ENCODE peak calls at places on chromosome 22, in nine cellular contexts. One of them, this sample, is unnamed.

GRCh38 chr22:32617271-32617670 is 142.7 kb downstream of the FBXO7 start:
- DNase-seq in esophagus squamous epithelium: no peak
- DNase-seq in colonic mucosa: no peak
- DNase-seq in body of pancreas: no peak
- DNase-seq in RWPE2: no peak
- DNase-seq in stomach: no peak
- DNase-seq in DND-41: no peak
- DNase-seq in PC-3: no peak
- DNase-seq in astrocyte of the spinal cord: no peak
- DNase-seq in this sample: peak; percentile 33

GRCh38 chr22:48104786-48105185 is 1342.3 kb downstream of the TBC1D22A start:
- DNase-seq in esophagus squamous epithelium: no peak
- DNase-seq in colonic mucosa: no peak
- DNase-seq in body of pancreas: no peak
- DNase-seq in RWPE2: no peak
- DNase-seq in stomach: peak; percentile 9
- DNase-seq in DND-41: no peak
- DNase-seq in PC-3: no peak
- DNase-seq in astrocyte of the spinal cord: no peak
- DNase-seq in this sample: no peak

GRCh38 chr22:27397948-27398330 is 403.6 kb downstream of the MN1 start:
- DNase-seq in esophagus squamous epithelium: no peak
- DNase-seq in colonic mucosa: peak; percentile 29
- DNase-seq in body of pancreas: peak; percentile 44
- DNase-seq in RWPE2: no peak
- DNase-seq in stomach: peak; percentile 30
- DNase-seq in DND-41: no peak
- DNase-seq in PC-3: no peak
- DNase-seq in astrocyte of the spinal cord: no peak
- DNase-seq in this sample: peak; percentile 14

GRCh38 chr22:48422900-48423480 is 1404.7 kb downstream of the BRD1 start:
- DNase-seq in esophagus squamous epithelium: no peak
- DNase-seq in colonic mucosa: no peak
- DNase-seq in body of pancreas: no peak
- DNase-seq in RWPE2: no peak
- DNase-seq in stomach: no peak
- DNase-seq in DND-41: no peak
- DNase-seq in PC-3: no peak
- DNase-seq in astrocyte of the spinal cord: no peak
- DNase-seq in this sample: no peak

GRCh38 chr22:35977136-35977535 is 51.5 kb downstream of the RBFOX2 start:
- DNase-seq in esophagus squamous epithelium: no peak
- DNase-seq in colonic mucosa: no peak
- DNase-seq in body of pancreas: no peak
- DNase-seq in RWPE2: no peak
- DNase-seq in stomach: no peak
- DNase-seq in DND-41: no peak
- DNase-seq in PC-3: no peak
- DNase-seq in astrocyte of the spinal cord: peak; percentile 45
- DNase-seq in this sample: no peak

GRCh38 chr22:45181240-45181639 is 17.5 kb downstream of the NUP50 start:
- DNase-seq in esophagus squamous epithelium: no peak
- DNase-seq in colonic mucosa: no peak
- DNase-seq in body of pancreas: no peak
- DNase-seq in RWPE2: no peak
- DNase-seq in stomach: no peak
- DNase-seq in DND-41: no peak
- DNase-seq in PC-3: no peak
- DNase-seq in astrocyte of the spinal cord: no peak
- DNase-seq in this sample: no peak

GRCh38 chr22:28920757-28921584 is 37.6 kb downstream of the ZNRF3 start:
- DNase-seq in esophagus squamous epithelium: no peak
- DNase-seq in colonic mucosa: no peak
- DNase-seq in body of pancreas: no peak
- DNase-seq in RWPE2: no peak
- DNase-seq in stomach: no peak
- DNase-seq in DND-41: peak; percentile 69
- DNase-seq in PC-3: no peak
- DNase-seq in astrocyte of the spinal cord: no peak
- DNase-seq in this sample: no peak

GRCh38 chr22:49570032-49570848 is 257.4 kb downstream of the BRD1 start:
- DNase-seq in esophagus squamous epithelium: no peak
- DNase-seq in colonic mucosa: no peak
- DNase-seq in body of pancreas: no peak
- DNase-seq in RWPE2: no peak
- DNase-seq in stomach: peak; percentile 10
- DNase-seq in DND-41: no peak
- DNase-seq in PC-3: no peak
- DNase-seq in astrocyte of the spinal cord: no peak
- DNase-seq in this sample: no peak

GRCh38 chr22:37263966-37264887 is 18.1 kb upstream of the CYTH4 start:
- DNase-seq in esophagus squamous epithelium: no peak
- DNase-seq in colonic mucosa: no peak
- DNase-seq in body of pancreas: no peak
- DNase-seq in RWPE2: peak; percentile 23
- DNase-seq in stomach: no peak
- DNase-seq in DND-41: no peak
- DNase-seq in PC-3: no peak
- DNase-seq in astrocyte of the spinal cord: no peak
- DNase-seq in this sample: no peak

GRCh38 chr22:37443086-37443485 is 15.8 kb upstream of the ELFN2 start:
- DNase-seq in esophagus squamous epithelium: no peak
- DNase-seq in colonic mucosa: no peak
- DNase-seq in body of pancreas: no peak
- DNase-seq in RWPE2: no peak
- DNase-seq in stomach: no peak
- DNase-seq in DND-41: no peak
- DNase-seq in PC-3: no peak
- DNase-seq in astrocyte of the spinal cord: no peak
- DNase-seq in this sample: no peak

GRCh38 chr22:38704568-38705234 is 1.0 kb upstream of the GTPBP1 start:
- DNase-seq in esophagus squamous epithelium: no peak
- DNase-seq in colonic mucosa: no peak
- DNase-seq in body of pancreas: no peak
- DNase-seq in RWPE2: no peak
- DNase-seq in stomach: no peak
- DNase-seq in DND-41: no peak
- DNase-seq in PC-3: no peak
- DNase-seq in astrocyte of the spinal cord: no peak
- DNase-seq in this sample: no peak

GRCh38 chr22:48651036-48651890 is 1176.4 kb downstream of the BRD1 start:
- DNase-seq in esophagus squamous epithelium: no peak
- DNase-seq in colonic mucosa: no peak
- DNase-seq in body of pancreas: peak; percentile 16
- DNase-seq in RWPE2: no peak
- DNase-seq in stomach: no peak
- DNase-seq in DND-41: no peak
- DNase-seq in PC-3: no peak
- DNase-seq in astrocyte of the spinal cord: no peak
- DNase-seq in this sample: no peak

GRCh38 chr22:31947296-31947695 is 3.0 kb downstream of the YWHAH start:
- DNase-seq in esophagus squamous epithelium: no peak
- DNase-seq in colonic mucosa: peak; percentile 53
- DNase-seq in body of pancreas: peak; percentile 26
- DNase-seq in RWPE2: no peak
- DNase-seq in stomach: no peak
- DNase-seq in DND-41: peak; percentile 17
- DNase-seq in PC-3: no peak
- DNase-seq in astrocyte of the spinal cord: peak; percentile 30
- DNase-seq in this sample: no peak

GRCh38 chr22:39623603-39624500 is 53.3 kb downstream of the CACNA1I start:
- DNase-seq in esophagus squamous epithelium: no peak
- DNase-seq in colonic mucosa: no peak
- DNase-seq in body of pancreas: no peak
- DNase-seq in RWPE2: no peak
- DNase-seq in stomach: no peak
- DNase-seq in DND-41: no peak
- DNase-seq in PC-3: no peak
- DNase-seq in astrocyte of the spinal cord: no peak
- DNase-seq in this sample: no peak

GRCh38 chr22:25953919-25954318 is 211.9 kb downstream of the MYO18B start:
- DNase-seq in esophagus squamous epithelium: no peak
- DNase-seq in colonic mucosa: no peak
- DNase-seq in body of pancreas: no peak
- DNase-seq in RWPE2: no peak
- DNase-seq in stomach: no peak
- DNase-seq in DND-41: no peak
- DNase-seq in PC-3: no peak
- DNase-seq in astrocyte of the spinal cord: no peak
- DNase-seq in this sample: no peak

GRCh38 chr22:36467042-36467810 is 14.2 kb downstream of the TXN2 start:
- DNase-seq in esophagus squamous epithelium: no peak
- DNase-seq in colonic mucosa: peak; percentile 55
- DNase-seq in body of pancreas: no peak
- DNase-seq in RWPE2: no peak
- DNase-seq in stomach: no peak
- DNase-seq in DND-41: no peak
- DNase-seq in PC-3: peak; percentile 36
- DNase-seq in astrocyte of the spinal cord: peak; percentile 88
- DNase-seq in this sample: peak; percentile 74

GRCh38 chr22:38271927-38272372 is 860 bp downstream of the TMEM184B start:
- DNase-seq in esophagus squamous epithelium: no peak
- DNase-seq in colonic mucosa: peak; percentile 80
- DNase-seq in body of pancreas: peak; percentile 81
- DNase-seq in RWPE2: no peak
- DNase-seq in stomach: peak; percentile 71
- DNase-seq in DND-41: no peak
- DNase-seq in PC-3: peak; percentile 29
- DNase-seq in astrocyte of the spinal cord: no peak
- DNase-seq in this sample: no peak

GRCh38 chr22:39309881-39310714 is 9.3 kb downstream of the RPL3 start:
- DNase-seq in esophagus squamous epithelium: no peak
- DNase-seq in colonic mucosa: no peak
- DNase-seq in body of pancreas: no peak
- DNase-seq in RWPE2: peak; percentile 64
- DNase-seq in stomach: no peak
- DNase-seq in DND-41: no peak
- DNase-seq in PC-3: peak; percentile 36
- DNase-seq in astrocyte of the spinal cord: no peak
- DNase-seq in this sample: peak; percentile 82

GRCh38 chr22:27445876-27446275 is 355.7 kb downstream of the MN1 start:
- DNase-seq in esophagus squamous epithelium: no peak
- DNase-seq in colonic mucosa: no peak
- DNase-seq in body of pancreas: no peak
- DNase-seq in RWPE2: no peak
- DNase-seq in stomach: no peak
- DNase-seq in DND-41: no peak
- DNase-seq in PC-3: no peak
- DNase-seq in astrocyte of the spinal cord: peak; percentile 29
- DNase-seq in this sample: no peak

GRCh38 chr22:39237276-39238123 is 7.3 kb downstream of the PDGFB start:
- DNase-seq in esophagus squamous epithelium: no peak
- DNase-seq in colonic mucosa: peak; percentile 59
- DNase-seq in body of pancreas: no peak
- DNase-seq in RWPE2: no peak
- DNase-seq in stomach: peak; percentile 54
- DNase-seq in DND-41: no peak
- DNase-seq in PC-3: no peak
- DNase-seq in astrocyte of the spinal cord: no peak
- DNase-seq in this sample: no peak

GRCh38 chr22:42273855-42274451 is 3.5 kb upstream of the TCF20 start:
- DNase-seq in esophagus squamous epithelium: no peak
- DNase-seq in colonic mucosa: no peak
- DNase-seq in body of pancreas: no peak
- DNase-seq in RWPE2: no peak
- DNase-seq in stomach: no peak
- DNase-seq in DND-41: no peak
- DNase-seq in PC-3: no peak
- DNase-seq in astrocyte of the spinal cord: no peak
- DNase-seq in this sample: no peak
- TF ChIP-seq CTCF in esophagus squamous epithelium: no peak
- TF ChIP-seq CTCF in colonic mucosa: no peak
- TF ChIP-seq CTCF in body of pancreas: no peak
- TF ChIP-seq CTCF in RWPE2: no peak
- TF ChIP-seq CTCF in stomach: no peak
- TF ChIP-seq CTCF in DND-41: no peak
- TF ChIP-seq CTCF in PC-3: no peak
- TF ChIP-seq CTCF in astrocyte of the spinal cord: no peak
- TF ChIP-seq CTCF in this sample: no peak

GRCh38 chr22:46592390-46592872 is 27.8 kb upstream of the GRAMD4 start:
- DNase-seq in esophagus squamous epithelium: no peak
- DNase-seq in colonic mucosa: no peak
- DNase-seq in body of pancreas: no peak
- DNase-seq in RWPE2: no peak
- DNase-seq in stomach: no peak
- DNase-seq in DND-41: peak; percentile 84
- DNase-seq in PC-3: peak; percentile 31
- DNase-seq in astrocyte of the spinal cord: peak; percentile 97
- DNase-seq in this sample: peak; percentile 56
- H3K4me3 ChIP-seq in esophagus squamous epithelium: no peak overlapping the region
- H3K4me3 ChIP-seq in colonic mucosa: no peak overlapping the region
- H3K4me3 ChIP-seq in body of pancreas: no peak overlapping the region
- H3K4me3 ChIP-seq in RWPE2: no peak overlapping the region
- H3K4me3 ChIP-seq in stomach: no peak overlapping the region
- H3K4me3 ChIP-seq in DND-41: no peak overlapping the region
- H3K4me3 ChIP-seq in PC-3: peak overlapping the region; percentile 36
- H3K4me3 ChIP-seq in astrocyte of the spinal cord: peak overlapping the region; percentile 1
- H3K4me3 ChIP-seq in this sample: peak overlapping the region; percentile 31

GRCh38 chr22:44003776-44004460 is 20.2 kb upstream of the PARVB start:
- DNase-seq in esophagus squamous epithelium: no peak
- DNase-seq in colonic mucosa: no peak
- DNase-seq in body of pancreas: no peak
- DNase-seq in RWPE2: no peak
- DNase-seq in stomach: no peak
- DNase-seq in DND-41: no peak
- DNase-seq in PC-3: no peak
- DNase-seq in astrocyte of the spinal cord: no peak
- DNase-seq in this sample: no peak
- TF ChIP-seq CTCF in esophagus squamous epithelium: no peak
- TF ChIP-seq CTCF in colonic mucosa: no peak
- TF ChIP-seq CTCF in body of pancreas: no peak
- TF ChIP-seq CTCF in RWPE2: no peak
- TF ChIP-seq CTCF in stomach: no peak
- TF ChIP-seq CTCF in DND-41: no peak
- TF ChIP-seq CTCF in PC-3: no peak
- TF ChIP-seq CTCF in astrocyte of the spinal cord: peak; percentile 26
- TF ChIP-seq CTCF in this sample: no peak

DNA sequence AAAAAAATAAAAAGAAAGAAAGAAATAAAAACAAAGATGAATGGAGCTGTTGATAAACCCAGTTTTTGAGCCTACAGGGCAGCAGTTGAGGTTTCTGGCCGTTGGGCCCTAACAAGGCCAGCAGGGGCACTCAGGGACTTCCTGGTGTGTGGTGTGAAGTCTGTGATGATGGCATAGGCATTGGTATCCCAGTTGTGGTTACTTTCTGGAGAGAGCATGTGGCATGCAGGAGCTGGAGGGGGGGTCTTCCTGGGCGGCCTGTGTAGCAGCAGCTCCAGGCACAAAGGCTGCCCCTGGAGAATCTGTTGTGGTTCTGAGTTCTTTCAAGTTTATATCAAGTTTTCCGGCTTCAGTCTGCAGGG is 2.0 kb upstream of the TXNRD2 start:
- DNase-seq in esophagus squamous epithelium: no peak
- DNase-seq in colonic mucosa: no peak
- DNase-seq in body of pancreas: peak; percentile 34
- DNase-seq in RWPE2: no peak
- DNase-seq in stomach: no peak
- DNase-seq in DND-41: peak; percentile 87
- DNase-seq in PC-3: no peak
- DNase-seq in astrocyte of the spinal cord: peak; percentile 78
- DNase-seq in this sample: peak; percentile 75
- H3K4me3 ChIP-seq in esophagus squamous epithelium: no peak overlapping the region
- H3K4me3 ChIP-seq in colonic mucosa: no peak overlapping the region
- H3K4me3 ChIP-seq in body of pancreas: no peak overlapping the region
- H3K4me3 ChIP-seq in RWPE2: no peak overlapping the region
- H3K4me3 ChIP-seq in stomach: no peak overlapping the region
- H3K4me3 ChIP-seq in DND-41: no peak overlapping the region
- H3K4me3 ChIP-seq in PC-3: no peak overlapping the region
- H3K4me3 ChIP-seq in astrocyte of the spinal cord: no peak overlapping the region
- H3K4me3 ChIP-seq in this sample: peak overlapping the region; percentile 3